ENCODE peak calls at places on chromosomes 1 and 21, in four cellular contexts. One of them, this sample, is unnamed.

GRCh38 chr1:98104285-98104684 is 183.5 kb upstream of the DPYD start:
- DNase-seq in fibroblast of lung: peak
- DNase-seq in WERI-Rb-1: no peak
- DNase-seq in left ventricle myocardium inferior: no peak
- DNase-seq in this sample: no peak

GRCh38 chr1:84303154-84303830 is 1.8 kb downstream of the SAMD13 start:
- DNase-seq in WERI-Rb-1: no peak
- DNase-seq in fibroblast of lung: peak
- DNase-seq in left ventricle myocardium inferior: no peak
- DNase-seq in this sample: no peak

GRCh38 chr1:203663294-203663693 is 36.7 kb downstream of the ATP2B4 start:
- DNase-seq in WERI-Rb-1: no peak
- DNase-seq in fibroblast of lung: peak
- DNase-seq in left ventricle myocardium inferior: no peak
- DNase-seq in this sample: no peak

GRCh38 chr1:77416692-77417450 is 135.1 kb downstream of the AK5 start:
- DNase-seq in fibroblast of lung: peak
- DNase-seq in left ventricle myocardium inferior: no peak
- DNase-seq in WERI-Rb-1: peak
- DNase-seq in this sample: no peak

GRCh38 chr1:232625319-232625868 is 4.5 kb downstream of the SIPA1L2 start:
- DNase-seq in left ventricle myocardium inferior: no peak
- DNase-seq in WERI-Rb-1: no peak
- DNase-seq in fibroblast of lung: no peak
- DNase-seq in this sample: no peak

GRCh38 chr1:11590395-11590794 is 63.8 kb downstream of the FBXO2 start:
- DNase-seq in left ventricle myocardium inferior: no peak
- DNase-seq in WERI-Rb-1: peak
- DNase-seq in fibroblast of lung: no peak
- DNase-seq in this sample: no peak

GRCh38 chr1:145872421-145872891 is 13.2 kb downstream of the ANKRD35 start:
- DNase-seq in fibroblast of lung: peak
- DNase-seq in left ventricle myocardium inferior: peak
- DNase-seq in WERI-Rb-1: no peak
- DNase-seq in this sample: no peak

GRCh38 chr1:227729144-227729880 is 5.8 kb downstream of the JMJD4 start:
- DNase-seq in left ventricle myocardium inferior: no peak
- DNase-seq in WERI-Rb-1: no peak
- DNase-seq in fibroblast of lung: no peak
- DNase-seq in this sample: no peak

GRCh38 chr21:17351766-17352165 is 161.1 kb upstream of the CXADR start:
- DNase-seq in left ventricle myocardium inferior: no peak
- DNase-seq in fibroblast of lung: no peak
- DNase-seq in WERI-Rb-1: no peak
- DNase-seq in this sample: no peak

GRCh38 chr1:155136728-155137127 is 1.1 kb downstream of the SLC50A1 start:
- DNase-seq in left ventricle myocardium inferior: no peak
- DNase-seq in WERI-Rb-1: no peak
- DNase-seq in fibroblast of lung: no peak
- DNase-seq in this sample: no peak
- H3K27ac ChIP-seq in left ventricle myocardium inferior: peak
- H3K27ac ChIP-seq in WERI-Rb-1: peak
- H3K27ac ChIP-seq in fibroblast of lung: peak
- H3K27ac ChIP-seq in this sample: peak

GRCh38 chr1:180603850-180604226 is 28.0 kb upstream of the XPR1 start:
- DNase-seq in WERI-Rb-1: no peak
- DNase-seq in fibroblast of lung: no peak
- DNase-seq in left ventricle myocardium inferior: no peak
- DNase-seq in this sample: no peak
- H3K27ac ChIP-seq in WERI-Rb-1: no peak
- H3K27ac ChIP-seq in fibroblast of lung: no peak
- H3K27ac ChIP-seq in left ventricle myocardium inferior: peak
- H3K27ac ChIP-seq in this sample: no peak

DNA sequence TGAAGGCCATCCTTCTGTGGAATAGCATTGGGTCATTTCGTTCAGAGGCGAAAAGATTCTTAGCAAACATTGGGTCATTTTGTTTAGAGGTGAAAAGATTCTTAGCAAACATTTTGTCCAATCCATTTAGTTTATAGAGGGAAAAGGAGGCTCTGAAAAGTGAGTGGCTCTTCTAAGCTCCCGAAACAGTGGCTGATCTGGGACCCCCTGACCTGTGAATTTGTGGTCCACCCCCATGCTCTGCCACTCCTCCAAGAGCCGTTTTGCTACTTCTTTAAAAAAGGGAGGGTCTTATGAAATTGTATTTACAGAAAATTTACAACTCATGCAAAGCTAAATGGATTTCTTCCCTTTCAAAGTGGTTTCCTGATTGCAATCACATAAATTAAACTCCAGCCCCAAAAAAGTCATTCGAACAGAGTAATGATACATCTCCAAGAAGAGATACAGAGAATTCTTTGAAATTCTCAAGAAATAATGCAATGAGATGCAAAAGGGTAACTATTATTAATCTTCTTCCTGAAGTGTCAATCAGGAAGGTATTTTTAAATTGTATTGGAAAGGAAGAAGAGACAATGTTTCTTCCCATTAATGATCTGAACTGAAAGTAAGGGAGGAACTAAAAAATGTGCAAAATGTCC is 141.2 kb downstream of the RUNX1 start:
- DNase-seq in left ventricle myocardium inferior: no peak
- DNase-seq in fibroblast of lung: no peak
- DNase-seq in WERI-Rb-1: no peak
- DNase-seq in this sample: no peak
- H3K27ac ChIP-seq in left ventricle myocardium inferior: no peak
- H3K27ac ChIP-seq in fibroblast of lung: no peak
- H3K27ac ChIP-seq in WERI-Rb-1: no peak
- H3K27ac ChIP-seq in this sample: no peak

GRCh38 chr1:29361686-29362085 is 125.4 kb downstream of the PTPRU start:
- DNase-seq in fibroblast of lung: no peak
- DNase-seq in WERI-Rb-1: no peak
- DNase-seq in left ventricle myocardium inferior: no peak
- DNase-seq in this sample: no peak

GRCh38 chr1:29362116-29362515 is 125.8 kb downstream of the PTPRU start:
- DNase-seq in left ventricle myocardium inferior: no peak
- DNase-seq in WERI-Rb-1: no peak
- DNase-seq in fibroblast of lung: no peak
- DNase-seq in this sample: no peak

GRCh38 chr1:29364101-29364678 is 127.9 kb downstream of the PTPRU start:
- DNase-seq in fibroblast of lung: no peak
- DNase-seq in left ventricle myocardium inferior: no peak
- DNase-seq in WERI-Rb-1: no peak
- DNase-seq in this sample: no peak

GRCh38 chr1:29362764-29363163 is 126.4 kb downstream of the PTPRU start:
- DNase-seq in fibroblast of lung: no peak
- DNase-seq in WERI-Rb-1: no peak
- DNase-seq in left ventricle myocardium inferior: no peak
- DNase-seq in this sample: no peak

DNA sequence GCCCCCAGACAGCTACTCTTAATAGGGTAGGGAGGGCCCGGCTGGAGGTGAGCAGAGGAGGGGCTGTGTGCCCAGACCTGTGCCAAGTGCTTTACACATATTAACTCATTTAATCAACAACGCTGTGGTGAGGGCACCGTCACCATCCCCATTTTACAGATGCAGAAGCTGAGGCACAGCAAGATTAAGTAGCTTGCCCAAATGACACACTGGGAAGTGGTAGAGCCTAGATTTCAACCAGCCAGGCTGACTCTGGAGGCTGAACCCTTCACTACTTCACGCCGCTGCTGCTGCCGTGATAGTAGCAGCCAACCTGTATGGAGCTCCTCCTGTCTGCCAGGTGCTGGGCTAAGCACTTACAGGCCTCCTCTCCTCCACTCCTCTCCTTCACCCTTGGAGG is 127.2 kb downstream of the PTPRU start:
- DNase-seq in WERI-Rb-1: no peak
- DNase-seq in left ventricle myocardium inferior: no peak
- DNase-seq in fibroblast of lung: no peak
- DNase-seq in this sample: no peak
- H3K27ac ChIP-seq in WERI-Rb-1: no peak
- H3K27ac ChIP-seq in left ventricle myocardium inferior: no peak
- H3K27ac ChIP-seq in fibroblast of lung: no peak
- H3K27ac ChIP-seq in this sample: no peak

GRCh38 chr1:25642710-25643109 is 26.1 kb downstream of the MAN1C1 start:
- DNase-seq in WERI-Rb-1: no peak
- DNase-seq in left ventricle myocardium inferior: no peak
- DNase-seq in fibroblast of lung: peak
- DNase-seq in this sample: no peak
- H3K27ac ChIP-seq in WERI-Rb-1: no peak
- H3K27ac ChIP-seq in left ventricle myocardium inferior: peak
- H3K27ac ChIP-seq in fibroblast of lung: no peak
- H3K27ac ChIP-seq in this sample: no peak

This sample was measured in caudate nucleus.